ENCODE peak calls at places on chromosome 19, in ten cellular contexts. Q is GM13976; L is GM04504; O is activated CD4-positive, alpha-beta T cell treated with anti-CD3 and anti-CD28 coated beads, Interleukin-2, amount 10 ng/mL, durations not matched to agents 7 days and 5 days; G is cardiac muscle cell; D is Peyer's patch; K is Daoy; F is activated naive CD4-positive, alpha-beta T cell; X is uterus; V is AG09309. C is an unnamed sample.
A peak's percentile ranks its signal among the peaks of the same experiment; 100 is the strongest.

GRCh38 chr19:42126565-42126964 is 5.7 kb downstream of the POU2F2 start:
- DNase-seq in Q (peak; percentile 50), L (no peak), O (no peak), G (no peak), D (no peak), K (no peak), F (no peak), X (no peak), V (no peak), C (no peak)

GRCh38 chr19:30450101-30450500 is 77.9 kb downstream of the ZNF536 start:
- DNase-seq in Q (no peak), L (no peak), O (no peak), G (peak; percentile 2), D (no peak), K (peak; percentile 86), F (no peak), X (peak; percentile 48), V (no peak), C (no peak)

GRCh38 chr19:28737021-28737525 is 475.9 kb downstream of the UQCRFS1 start:
- DNase-seq in Q (no peak), L (peak; percentile 28), O (peak; percentile 46), G (peak; percentile 39), D (no peak), K (peak; percentile 35), F (no peak), X (no peak), V (peak; percentile 28), C (peak; percentile 35)

GRCh38 chr19:6048808-6049405 is 61.4 kb downstream of the RFX2 start:
- DNase-seq in Q (peak; percentile 92), L (peak; percentile 54), O (peak; percentile 85), G (peak; percentile 83), D (peak; percentile 91), K (peak; percentile 80), F (peak; percentile 70), X (peak; percentile 81), V (no peak), C (peak; percentile 93)

GRCh38 chr19:4870025-4870700 is 2.7 kb upstream of the PLIN3 start:
- DNase-seq in Q (no peak), L (peak; percentile 85), O (no peak), G (no peak), D (peak; percentile 81), K (peak; percentile 96), F (no peak), X (no peak), V (peak; percentile 77), C (peak; percentile 97)

GRCh38 chr19:44580366-44580895 is 32.9 kb upstream of the IGSF23 start:
- DNase-seq in Q (no peak), L (no peak), O (no peak), G (no peak), D (peak; percentile 64), K (no peak), F (no peak), X (no peak), V (no peak), C (no peak)

GRCh38 chr19:5485286-5485636 is 30.0 kb downstream of the ZNRF4 start:
- DNase-seq in Q (no peak), L (no peak), O (no peak), G (no peak), D (no peak), K (no peak), F (no peak), X (no peak), V (no peak), C (no peak)

GRCh38 chr19:34350161-34350561 is 14.8 kb upstream of the GPI start:
- DNase-seq in Q (no peak), L (no peak), O (peak; percentile 91), G (no peak), D (peak; percentile 69), K (no peak), F (peak; percentile 58), X (no peak), V (no peak), C (no peak)